ENCODE peak calls at places on chromosomes 2 and 18, in ten cellular contexts. V is brain pericyte; U is HT-29; L is KG1; G is cardiac fibroblast; X is activated CD4-positive, alpha-beta T cell treated with anti-CD3 and anti-CD28 coated beads for 48 hours; A is transverse colon; H is foreskin fibroblast; P is CD4-positive, CD25-positive, alpha-beta regulatory T cell; D is pancreas. J is an unnamed sample.

GRCh38 chr2:73284296-73285161 is at the start of gene FBXO41:
- DNase-seq in V (no peak), L (peak), D (peak), P (peak), G (no peak), H (no peak), A (peak), U (peak), X (peak), J (peak)

GRCh38 chr2:88656690-88657089 is 29.4 kb upstream of the EIF2AK3 start:
- DNase-seq in L (no peak), H (no peak), G (peak), X (no peak), D (no peak), A (no peak), U (no peak), V (no peak), P (no peak), J (no peak)

GRCh38 chr18:3720818-3721545 is 271.0 kb downstream of the TGIF1 start:
- DNase-seq in V (no peak), L (no peak), D (no peak), X (no peak), U (peak), P (no peak), G (no peak), A (no peak), H (no peak), J (no peak)

GRCh38 chr18:25111382-25112070 is 240.4 kb downstream of the ZNF521 start:
- DNase-seq in X (no peak), P (no peak), D (no peak), L (no peak), U (no peak), A (no peak), H (no peak), G (no peak), V (no peak), J (no peak)

GRCh38 chr18:32730068-32730467 is 42.8 kb downstream of the KLHL14 start:
- DNase-seq in D (no peak), P (no peak), X (no peak), L (no peak), A (no peak), V (no peak), H (no peak), G (no peak), U (no peak), J (no peak)

GRCh38 chr2:222795671-222796357 is 65.0 kb upstream of the ACSL3 start:
- DNase-seq in P (no peak), D (no peak), V (no peak), U (no peak), L (no peak), A (no peak), H (no peak), X (no peak), G (no peak), J (no peak)

GRCh38 chr2:75055820-75056675 is 97.6 kb downstream of the POLE4 start:
- DNase-seq in H (no peak), X (no peak), V (no peak), G (peak), D (no peak), L (no peak), P (no peak), U (no peak), A (no peak), J (no peak)

GRCh38 chr18:76953186-76953982 is 131.0 kb downstream of the ZNF236 start:
- DNase-seq in V (no peak), H (no peak), G (no peak), U (no peak), D (peak), L (no peak), A (peak), X (no peak), P (no peak), J (peak)

GRCh38 chr18:49178736-49179135 is 228.0 kb upstream of the SMAD7 start:
- DNase-seq in G (peak), X (peak), P (no peak), H (no peak), L (no peak), V (no peak), A (no peak), U (peak), D (no peak), J (no peak)

GRCh38 chr2:12074126-12074883 is 327.9 kb downstream of the LPIN1 start:
- DNase-seq in A (no peak), H (no peak), U (no peak), V (no peak), P (no peak), D (no peak), X (no peak), L (peak), G (no peak), J (no peak)

GRCh38 chr2:135694711-135695110 is 46.9 kb upstream of the UBXN4 start:
- DNase-seq in D (no peak), A (no peak), X (no peak), V (no peak), G (peak), P (no peak), L (no peak), U (no peak), H (peak), J (no peak)

GRCh38 chr2:140975237-140975636 is 1155.6 kb downstream of the LRP1B start:
- DNase-seq in A (no peak), P (no peak), G (peak), X (no peak), D (no peak), U (no peak), H (peak), V (no peak), L (no peak), J (no peak)

GRCh38 chr2:53233759-53234547 is 533.7 kb upstream of the CHAC2 start:
- DNase-seq in D (no peak), U (no peak), L (no peak), P (no peak), V (no peak), A (no peak), X (no peak), H (no peak), G (no peak), J (no peak)

GRCh38 chr18:11034816-11035215 is 114.6 kb downstream of the PIEZO2 start:
- DNase-seq in H (no peak), A (no peak), P (no peak), D (no peak), L (no peak), V (no peak), G (peak), U (no peak), X (no peak), J (no peak)

GRCh38 chr2:32862269-32863055 is 84.3 kb upstream of the LTBP1 start:
- DNase-seq in P (no peak), A (no peak), H (no peak), G (no peak), D (no peak), L (no peak), X (no peak), U (no peak), V (no peak), J (no peak)

GRCh38 chr18:28729321-28729720 is 552.4 kb upstream of the CDH2 start:
- DNase-seq in L (no peak), V (no peak), A (no peak), D (no peak), U (no peak), X (no peak), G (peak), P (no peak), H (peak), J (no peak)

GRCh38 chr2:33634261-33634910 is 35.3 kb upstream of the FAM98A start:
- DNase-seq in A (no peak), G (no peak), L (no peak), U (no peak), P (no peak), X (no peak), V (no peak), D (no peak), H (no peak), J (no peak)

GRCh38 chr18:48419268-48420022 is 10.3 kb upstream of the ZBTB7C start:
- DNase-seq in D (no peak), G (no peak), V (no peak), X (no peak), L (no peak), U (no peak), A (no peak), H (no peak), P (no peak), J (no peak)

GRCh38 chr2:70248810-70249438 is 496 bp upstream of the TIA1 start:
- DNase-seq in X (peak), G (peak), P (peak), H (no peak), D (peak), V (no peak), L (peak), U (peak), A (peak), J (peak)

GRCh38 chr2:86038291-86039081 is 67.2 kb downstream of the POLR1A start:
- DNase-seq in H (peak), L (peak), D (peak), U (no peak), G (peak), X (peak), V (no peak), P (peak), A (peak), J (peak)

GRCh38 chr2:12844511-12844910 is 127.8 kb downstream of the TRIB2 start:
- DNase-seq in U (no peak), P (no peak), G (no peak), D (no peak), V (no peak), X (no peak), L (no peak), H (no peak), A (no peak), J (no peak)

GRCh38 chr2:135600915-135601314 is 69.6 kb downstream of the R3HDM1 start:
- DNase-seq in G (peak), A (no peak), H (no peak), P (no peak), X (no peak), D (no peak), V (no peak), U (no peak), L (no peak), J (no peak)

GRCh38 chr2:46230677-46231425 is 66.4 kb upstream of the EPAS1 start:
- DNase-seq in L (no peak), P (no peak), U (no peak), A (no peak), V (no peak), G (no peak), H (no peak), X (no peak), D (no peak), J (no peak)

J was measured in mucosa of gallbladder.